ENCODE peak calls at places on chromosomes 7 and 10, in nine cellular contexts. F is mammary epithelial cell, D is body of pancreas, M is lung, S is coronary artery, L is uterus, H is neural progenitor cell, I is lower leg skin, X is RWPE2. U is an unnamed sample.

GRCh38 chr7:159109092-159110035 is 35.3 kb downstream of the VIPR2 start:
- DNase-seq in F (no peak), D (peak; percentile 60), M (no peak), S (peak; percentile 55), L (peak; percentile 22), H (no peak), I (no peak), X (peak; percentile 15), U (no peak)

GRCh38 chr10:114694735-114695134 is 36.7 kb upstream of the ABLIM1 start:
- DNase-seq in F (no peak), D (peak; percentile 40), M (no peak), S (no peak), L (no peak), H (peak; percentile 71), I (no peak), X (no peak), U (peak; percentile 57)

GRCh38 chr7:1943933-1944618 is 274.0 kb downstream of the ELFN1 start:
- DNase-seq in F (no peak), D (no peak), M (no peak), S (no peak), L (no peak), H (no peak), I (no peak), X (no peak), U (no peak)

GRCh38 chr10:114363745-114364460 is 40.4 kb downstream of the AFAP1L2 start:
- DNase-seq in F (no peak), D (no peak), M (no peak), S (no peak), L (no peak), H (no peak), I (no peak), X (no peak), U (no peak)

GRCh38 chr10:118256825-118257570 is 85.1 kb downstream of the FAM204A start:
- DNase-seq in F (no peak), D (no peak), M (no peak), S (no peak), L (no peak), H (peak; percentile 53), I (no peak), X (no peak), U (no peak)

GRCh38 chr10:126041804-126042231 is 145.5 kb downstream of the FANK1 start:
- DNase-seq in F (peak; percentile 27), D (peak; percentile 81), M (peak; percentile 86), S (peak; percentile 91), L (peak; percentile 61), H (peak; percentile 81), I (peak; percentile 85), X (no peak), U (peak; percentile 77)

GRCh38 chr7:41705109-41705871 is 2.4 kb upstream of the INHBA start:
- DNase-seq in F (peak; percentile 86), D (peak; percentile 84), M (peak; percentile 91), S (peak; percentile 94), L (peak; percentile 84), H (peak; percentile 93), I (peak; percentile 66), X (peak; percentile 90), U (peak; percentile 86)

GRCh38 chr7:17716816-17717215 is 223.5 kb downstream of the SNX13 start:
- DNase-seq in F (no peak), D (no peak), M (no peak), S (no peak), L (no peak), H (no peak), I (no peak), X (no peak), U (no peak)

GRCh38 chr10:24724381-24725228 is 918 bp upstream of the ARHGAP21 start:
- DNase-seq in F (peak; percentile 96), D (peak; percentile 97), M (peak; percentile 98), S (peak; percentile 98), L (peak; percentile 98), H (peak; percentile 98), I (peak; percentile 98), X (peak; percentile 97), U (peak; percentile 99)
- TF ChIP-seq CTCF in F (no peak), D (no peak), M (no peak), S (no peak), L (no peak), H (no peak), I (no peak), X (no peak), U (no peak)

GRCh38 chr10:14558025-14558424 is 216.7 kb downstream of the FAM107B start:
- DNase-seq in F (no peak), D (no peak), M (no peak), S (no peak), L (no peak), H (no peak), I (no peak), X (no peak), U (no peak)

GRCh38 chr10:14555806-14556205 is 218.9 kb downstream of the FAM107B start:
- DNase-seq in F (no peak), D (no peak), M (no peak), S (no peak), L (no peak), H (peak; percentile 18), I (no peak), X (no peak), U (no peak)

GRCh38 chr10:14554843-14555205 is 219.9 kb downstream of the FAM107B start:
- DNase-seq in F (peak; percentile 69), D (no peak), M (no peak), S (no peak), L (no peak), H (no peak), I (no peak), X (no peak), U (no peak)

GRCh38 chr10:14557573-14557972 is 217.1 kb downstream of the FAM107B start:
- DNase-seq in F (no peak), D (no peak), M (no peak), S (no peak), L (no peak), H (no peak), I (no peak), X (no peak), U (no peak)

GRCh38 chr10:14556285-14556956 is 218.3 kb downstream of the FAM107B start:
- DNase-seq in F (no peak), D (peak; percentile 55), M (no peak), S (no peak), L (no peak), H (peak; percentile 65), I (peak; percentile 19), X (no peak), U (no peak)
- TF ChIP-seq CTCF in F (no peak), D (no peak), M (no peak), S (no peak), L (no peak), H (peak; percentile 50), I (no peak), X (no peak), U (peak; percentile 7)

GRCh38 chr7:322708-323111 is 32.7 kb downstream of the FOXL3 start:
- DNase-seq in F (no peak), D (no peak), M (no peak), S (no peak), L (no peak), H (no peak), I (no peak), X (peak; percentile 33), U (no peak)

GRCh38 chr7:323410-323809 is 33.4 kb downstream of the FOXL3 start:
- DNase-seq in F (no peak), D (no peak), M (no peak), S (no peak), L (no peak), H (no peak), I (no peak), X (peak; percentile 21), U (no peak)

GRCh38 chr7:324011-324410 is 34.0 kb downstream of the FOXL3 start:
- DNase-seq in F (no peak), D (no peak), M (no peak), S (no peak), L (no peak), H (no peak), I (no peak), X (peak; percentile 50), U (no peak)

GRCh38 chr7:320297-320696 is 30.3 kb downstream of the FOXL3 start:
- DNase-seq in F (no peak), D (no peak), M (no peak), S (no peak), L (no peak), H (no peak), I (no peak), X (no peak), U (no peak)

DNA sequence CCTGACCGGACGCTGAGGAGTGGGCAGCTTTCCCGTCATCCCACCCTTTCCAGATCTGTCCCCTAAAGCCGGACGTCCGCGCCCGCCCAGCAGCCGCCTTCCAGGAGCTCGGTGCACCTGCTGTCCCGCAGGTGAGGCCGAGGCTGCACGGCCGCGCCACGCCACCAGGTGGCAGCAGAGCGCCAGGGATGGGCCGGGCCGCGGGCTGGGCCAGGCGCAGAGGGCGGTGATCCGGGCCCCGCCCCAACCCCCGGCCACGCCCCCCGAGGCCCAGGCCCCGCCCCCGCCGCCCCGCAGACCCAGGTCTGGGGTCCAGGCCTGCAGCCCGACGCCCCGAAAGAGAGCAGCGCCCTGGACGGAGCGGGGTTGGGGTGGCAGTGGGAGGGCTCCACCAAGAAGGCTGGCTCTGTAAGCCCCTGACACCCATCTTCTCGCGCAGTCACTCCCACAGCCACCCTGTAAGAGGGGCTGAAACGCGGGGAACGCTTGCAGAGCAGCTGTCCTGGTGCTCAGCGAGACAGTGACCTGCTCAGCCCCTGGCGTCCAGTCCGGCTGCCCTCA is 32.2 kb downstream of the FOXL3 start:
- DNase-seq in F (peak; percentile 48), D (peak; percentile 87), M (peak; percentile 77), S (no peak), L (peak; percentile 46), H (peak; percentile 81), I (peak; percentile 45), X (peak; percentile 60), U (peak; percentile 94)
- TF ChIP-seq CTCF in F (peak; percentile 64), D (peak; percentile 98), M (peak; percentile 86), S (peak; percentile 94), L (peak; percentile 94), H (peak; percentile 93), I (no peak), X (peak; percentile 91), U (peak; percentile 75)

GRCh38 chr10:100518761-100519241 is 860 bp downstream of the SEC31B start:
- DNase-seq in F (peak; percentile 63), D (peak; percentile 74), M (peak; percentile 63), S (no peak), L (peak; percentile 45), H (peak; percentile 83), I (peak; percentile 65), X (no peak), U (peak; percentile 79)

GRCh38 chr10:100520811-100521210 is 1.1 kb upstream of the SEC31B start:
- DNase-seq in F (peak; percentile 81), D (no peak), M (no peak), S (no peak), L (no peak), H (no peak), I (no peak), X (no peak), U (no peak)

GRCh38 chr10:100515612-100516011 is 4.0 kb downstream of the SEC31B start:
- DNase-seq in F (no peak), D (no peak), M (no peak), S (no peak), L (no peak), H (no peak), I (no peak), X (no peak), U (no peak)

GRCh38 chr10:100519321-100520051 is at the start of gene SEC31B:
- DNase-seq in F (no peak), D (peak; percentile 36), M (no peak), S (no peak), L (no peak), H (peak; percentile 87), I (no peak), X (no peak), U (peak; percentile 78)

DNA sequence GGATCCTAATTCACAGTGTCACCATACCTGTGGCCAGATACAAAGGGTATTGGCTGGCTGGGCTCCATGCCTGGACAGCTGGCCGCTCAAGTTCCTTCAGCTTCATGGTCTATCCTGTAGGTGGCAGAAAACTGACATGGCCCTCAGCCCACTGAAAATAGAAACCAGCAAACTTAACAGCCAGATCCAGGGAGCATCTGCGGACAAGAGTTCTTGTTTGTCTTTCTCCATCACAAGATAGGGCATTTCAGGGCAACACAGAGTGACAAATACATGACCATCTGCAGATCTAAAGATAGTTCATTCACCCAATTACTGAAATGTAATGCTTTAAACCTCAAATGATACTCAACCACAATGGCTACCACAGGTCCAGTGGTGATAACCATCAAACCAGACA is 2.8 kb downstream of the SEC31B start:
- DNase-seq in F (no peak), D (no peak), M (no peak), S (no peak), L (no peak), H (no peak), I (no peak), X (no peak), U (peak; percentile 10)
- TF ChIP-seq CTCF in F (no peak), D (no peak), M (no peak), S (no peak), L (no peak), H (peak; percentile 30), I (no peak), X (no peak), U (peak; percentile 14)

U was measured in nephron progenitor cell.